ENCODE peak calls at places on chromosomes 13 and 19, in four cellular contexts. P, K, V and W are unnamed samples.

GRCh38 chr19:1086618-1087017 is 8.6 kb downstream of the POLR2E start:
- DNase-seq in P (no peak), K (no peak), V (no peak), W (no peak)

GRCh38 chr13:73633817-73634449 is 500.3 kb downstream of the KLF12 start:
- DNase-seq in P (no peak), K (no peak), V (peak; percentile 48), W (peak; percentile 16)

GRCh38 chr13:90867336-90867683 is 480.2 kb upstream of the MIR17HG start:
- DNase-seq in P (peak; percentile 27), K (peak; percentile 39), V (peak; percentile 76), W (peak; percentile 87)

GRCh38 chr13:50401721-50402510 is 386.7 kb downstream of the KCNRG start:
- DNase-seq in P (peak; percentile 76), K (no peak), V (no peak), W (no peak)

GRCh38 chr13:76017861-76018556 is 381.9 kb downstream of the LMO7 start:
- DNase-seq in P (no peak), K (no peak), V (no peak), W (no peak)

GRCh38 chr19:1244693-1245451 is 3.3 kb downstream of the ATP5F1D start:
- DNase-seq in P (no peak), K (no peak), V (no peak), W (no peak)

GRCh38 chr19:41696402-41697197 is 8.5 kb upstream of the CEACAM7 start:
- DNase-seq in P (no peak), K (no peak), V (peak; percentile 35), W (no peak)

GRCh38 chr19:53461866-53462265 is 5.7 kb upstream of the ZNF813 start:
- DNase-seq in P (peak; percentile 3), K (no peak), V (no peak), W (no peak)

GRCh38 chr13:78993792-78994191 is 334.8 kb upstream of the OBI1 start:
- DNase-seq in P (no peak), K (no peak), V (no peak), W (no peak)

GRCh38 chr13:26679945-26680516 is 80.6 kb downstream of the GPR12 start:
- DNase-seq in P (peak; percentile 54), K (no peak), V (peak; percentile 58), W (peak; percentile 77)

GRCh38 chr13:102948006-102948405 is 102.2 kb downstream of the ERCC5 start:
- DNase-seq in P (no peak), K (no peak), V (no peak), W (no peak)

GRCh38 chr13:101916108-101916757 is 463.8 kb downstream of the ITGBL1 start:
- DNase-seq in P (no peak), K (peak; percentile 43), V (peak; percentile 77), W (peak; percentile 74)

GRCh38 chr13:100209857-100210580 is 121.1 kb downstream of the PCCA start:
- DNase-seq in P (peak; percentile 82), K (no peak), V (no peak), W (no peak)
- H4K5ac ChIP-seq in P (no peak overlapping the region), K (no peak overlapping the region), V (no peak overlapping the region), W (no peak overlapping the region)

GRCh38 chr19:19181614-19182013 is 10.3 kb downstream of the BORCS8 start:
- DNase-seq in P (no peak), K (no peak), V (no peak), W (no peak)

GRCh38 chr19:19186742-19187141 is 5.2 kb downstream of the BORCS8 start:
- DNase-seq in P (no peak), K (no peak), V (no peak), W (no peak)

GRCh38 chr19:19185853-19186728 is 5.9 kb downstream of the BORCS8 start:
- DNase-seq in P (peak; percentile 31), K (peak; percentile 61), V (peak; percentile 91), W (peak; percentile 92)
- H4K5ac ChIP-seq in P (no peak overlapping the region), K (no peak overlapping the region), V (no peak overlapping the region), W (no peak overlapping the region)

GRCh38 chr19:18760440-18761383 is 30.4 kb downstream of the COMP start:
- DNase-seq in P (no peak), K (no peak), V (no peak), W (no peak)
- H4K5ac ChIP-seq in P (no peak overlapping the region), K (no peak overlapping the region), V (no peak overlapping the region), W (no peak overlapping the region)

GRCh38 chr13:22765566-22765965 is 415.2 kb upstream of the SGCG start:
- DNase-seq in P (no peak), K (no peak), V (no peak), W (no peak)

GRCh38 chr13:22757530-22758120 is 423.2 kb upstream of the SGCG start:
- DNase-seq in P (peak; percentile 7), K (no peak), V (no peak), W (no peak)

GRCh38 chr13:22758245-22758644 is 422.5 kb upstream of the SGCG start:
- DNase-seq in P (no peak), K (no peak), V (no peak), W (no peak)

GRCh38 chr13:22761709-22762108 is 419.1 kb upstream of the SGCG start:
- DNase-seq in P (no peak), K (no peak), V (no peak), W (no peak)
- H4K5ac ChIP-seq in P (no peak overlapping the region), K (no peak overlapping the region), V (no peak overlapping the region), W (no peak overlapping the region)

GRCh38 chr13:112895521-112896465 is 73.2 kb upstream of the MCF2L start:
- DNase-seq in P (no peak), K (no peak), V (no peak), W (no peak)
- H4K5ac ChIP-seq in P (no peak overlapping the region), K (no peak overlapping the region), V (no peak overlapping the region), W (no peak overlapping the region)

GRCh38 chr13:37884674-37885073 is 15.1 kb upstream of the TRPC4 start:
- DNase-seq in P (no peak), K (no peak), V (no peak), W (no peak)

GRCh38 chr13:37884026-37884425 is 14.5 kb upstream of the TRPC4 start:
- DNase-seq in P (no peak), K (no peak), V (no peak), W (no peak)

GRCh38 chr13:37889102-37889501 is 19.5 kb upstream of the TRPC4 start:
- DNase-seq in P (peak; percentile 23), K (no peak), V (no peak), W (no peak)

GRCh38 chr13:37886879-37887278 is 17.3 kb upstream of the TRPC4 start:
- DNase-seq in P (no peak), K (no peak), V (no peak), W (no peak)

DNA sequence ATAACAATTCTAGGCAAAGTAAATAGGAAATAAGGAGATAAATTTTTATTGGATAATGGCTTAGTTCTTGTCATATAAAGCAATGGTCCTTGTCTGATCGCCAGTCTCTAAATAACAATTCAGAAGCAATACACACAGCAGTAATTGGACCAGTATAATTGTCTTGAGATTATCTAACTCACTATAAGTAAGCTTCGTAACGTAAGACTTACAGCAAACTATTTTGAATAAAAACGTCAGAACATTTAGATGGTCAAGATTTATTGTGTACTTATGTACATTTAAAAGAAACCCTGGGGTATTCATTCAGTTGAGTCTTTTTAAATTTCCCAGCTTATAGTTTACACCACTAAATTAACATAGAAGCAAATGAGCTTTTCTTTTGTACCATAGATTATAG is 20.2 kb upstream of the TRPC4 start:
- DNase-seq in P (no peak), K (no peak), V (no peak), W (no peak)
- H4K5ac ChIP-seq in P (no peak overlapping the region), K (no peak overlapping the region), V (no peak overlapping the region), W (no peak overlapping the region)

GRCh38 chr13:42014119-42014518 is 34.3 kb upstream of the DGKH start:
- DNase-seq in P (no peak), K (no peak), V (no peak), W (no peak)
- H4K5ac ChIP-seq in P (no peak overlapping the region), K (no peak overlapping the region), V (no peak overlapping the region), W (no peak overlapping the region)